ENCODE peak calls at places on chromosome 19, in seven cellular contexts. R, F, O, L, K, X and Y are unnamed samples.
A peak's percentile ranks its signal among the peaks of the same experiment; 100 is the strongest.

GRCh38 chr19:17496337-17496997 is 15.0 kb upstream of the PGLS start:
- DNase-seq in R (peak; percentile 77), L (peak; percentile 35), O (no peak), X (peak; percentile 54), K (peak; percentile 77), F (peak; percentile 40), Y (no peak)

GRCh38 chr19:4063369-4064072 is 3.2 kb downstream of the ZBTB7A start:
- DNase-seq in F (no peak), X (no peak), K (no peak), R (no peak), O (no peak), L (no peak), Y (no peak)

GRCh38 chr19:19548915-19549537 is 11.0 kb downstream of the CILP2 start:
- DNase-seq in F (no peak), L (no peak), R (no peak), X (no peak), K (no peak), O (no peak), Y (no peak)

GRCh38 chr19:13011653-13012389 is 16.5 kb downstream of the NFIX start:
- DNase-seq in O (no peak), K (no peak), X (no peak), F (no peak), L (no peak), R (no peak), Y (no peak)

GRCh38 chr19:8631425-8631819 is 989 bp downstream of the NFILZ start:
- DNase-seq in F (peak; percentile 67), L (no peak), X (no peak), K (no peak), R (peak; percentile 25), O (no peak), Y (no peak)

GRCh38 chr19:2424686-2425621 is 2.4 kb downstream of the TIMM13 start:
- DNase-seq in R (peak; percentile 83), X (no peak), O (no peak), K (no peak), F (peak; percentile 62), L (no peak), Y (no peak)

GRCh38 chr19:29620931-29621351 is 14.9 kb downstream of the POP4 start:
- DNase-seq in R (no peak), X (no peak), F (no peak), O (no peak), K (no peak), L (no peak), Y (no peak)

GRCh38 chr19:57308514-57308913 is 11.8 kb upstream of the ZNF543 start:
- DNase-seq in O (no peak), L (no peak), X (no peak), K (no peak), F (no peak), R (no peak), Y (no peak)

GRCh38 chr19:33714149-33714548 is 82.5 kb upstream of the KCTD15 start:
- DNase-seq in X (no peak), F (no peak), O (no peak), R (no peak), K (no peak), L (no peak), Y (no peak)

GRCh38 chr19:44745386-44745831 is 3.1 kb upstream of the BCL3 start:
- DNase-seq in O (no peak), F (peak; percentile 50), X (peak; percentile 43), R (no peak), K (peak; percentile 67), L (no peak), Y (no peak)

GRCh38 chr19:16660763-16661479 is at the start of gene TMEM38A:
- DNase-seq in K (peak; percentile 59), R (peak; percentile 60), X (no peak), L (no peak), O (no peak), F (peak; percentile 48), Y (no peak)

GRCh38 chr19:50723069-50723468 is at the start of gene CLEC11A:
- DNase-seq in R (peak; percentile 40), O (no peak), L (no peak), X (peak; percentile 91), K (no peak), F (peak; percentile 14), Y (no peak)

GRCh38 chr19:1223018-1223855 is 14.6 kb downstream of the CBARP start:
- DNase-seq in F (no peak), R (peak; percentile 61), X (peak; percentile 51), O (no peak), L (no peak), K (peak; percentile 43), Y (no peak)

GRCh38 chr19:34432797-34433196 is 4.6 kb downstream of the UBA2 start:
- DNase-seq in L (no peak), R (peak; percentile 10), F (no peak), O (no peak), X (no peak), K (no peak), Y (no peak)

GRCh38 chr19:890831-891230 is 2.2 kb downstream of the MED16 start:
- DNase-seq in X (no peak), R (no peak), O (no peak), L (no peak), K (no peak), F (no peak), Y (no peak)

GRCh38 chr19:19110410-19111137 is 27.7 kb downstream of the TMEM161A start:
- DNase-seq in L (no peak), F (no peak), X (no peak), K (no peak), O (no peak), R (peak; percentile 74), Y (no peak)

GRCh38 chr19:5534787-5535586 is 32.8 kb downstream of the TINCR start:
- DNase-seq in R (peak; percentile 46), O (no peak), X (peak; percentile 16), K (no peak), L (no peak), F (no peak), Y (no peak)

GRCh38 chr19:42234364-42234763 is 8.0 kb downstream of the GSK3A start:
- DNase-seq in L (no peak), F (no peak), X (no peak), K (no peak), R (no peak), O (no peak), Y (no peak)

GRCh38 chr19:49339364-49340068 is 4.3 kb downstream of the CD37 start:
- DNase-seq in F (peak; percentile 94), K (no peak), X (no peak), R (peak; percentile 85), L (peak; percentile 54), O (no peak), Y (peak; percentile 51)

GRCh38 chr19:46351241-46352041 is 4.6 kb downstream of the PPP5C start:
- DNase-seq in F (peak; percentile 35), X (peak; percentile 35), K (no peak), O (no peak), L (no peak), R (no peak), Y (no peak)

GRCh38 chr19:35644987-35645679 is 3.0 kb upstream of the COX6B1 start:
- DNase-seq in X (no peak), F (peak; percentile 45), L (no peak), K (no peak), R (peak; percentile 93), O (no peak), Y (no peak)

GRCh38 chr19:39345956-39346355 is 3.7 kb downstream of the SAMD4B start:
- DNase-seq in L (no peak), F (no peak), O (no peak), R (no peak), X (no peak), K (no peak), Y (no peak)

GRCh38 chr19:29873801-29874575 is 62.2 kb downstream of the CCNE1 start:
- DNase-seq in K (no peak), L (no peak), X (no peak), R (no peak), O (no peak), F (no peak), Y (no peak)

GRCh38 chr19:29745253-29745652 is 30.2 kb upstream of the C19orf12 start:
- DNase-seq in F (no peak), X (no peak), O (no peak), R (peak; percentile 34), K (no peak), L (no peak), Y (no peak)

GRCh38 chr19:48858984-48859710 is 9.3 kb downstream of the PLEKHA4 start:
- DNase-seq in X (no peak), R (no peak), F (peak; percentile 68), O (no peak), K (no peak), L (no peak), Y (no peak)

GRCh38 chr19:728011-728410 is 19.3 kb downstream of the PALM start:
- DNase-seq in X (no peak), O (no peak), K (no peak), F (no peak), L (no peak), R (no peak), Y (no peak)

GRCh38 chr19:46345157-46345556 is 1.7 kb upstream of the PPP5C start:
- DNase-seq in X (no peak), K (no peak), F (no peak), L (no peak), O (no peak), R (no peak), Y (no peak)

GRCh38 chr19:12092065-12092867 is 27.7 kb downstream of the ZNF844 start:
- DNase-seq in O (peak; percentile 56), R (peak; percentile 75), L (peak; percentile 29), X (peak; percentile 67), K (peak; percentile 92), F (peak; percentile 74), Y (no peak)

GRCh38 chr19:36054733-36055686 is at the start of gene WDR62:
- DNase-seq in K (peak; percentile 95), L (no peak), R (peak; percentile 98), O (peak; percentile 68), F (peak; percentile 89), X (no peak), Y (peak; percentile 59)